ENCODE peak calls at places on chromosomes 7 and 10, in six cellular contexts. N is body of pancreas; V is fibroblast of the conjunctiva; S is activated naive CD4-positive, alpha-beta T cell treated with Interleukin-2 at 50 U/mL for 16 hours; H is CD4-positive, alpha-beta T cell; R is RPMI7951. Y is an unnamed sample.

GRCh38 chr10:62818426-62819011 is 2.4 kb upstream of the EGR2 start:
- DNase-seq in N (no peak), R (peak), S (peak), H (no peak), V (no peak), Y (no peak)

GRCh38 chr7:7157177-7157886 is 25.0 kb upstream of the C1GALT1 start:
- DNase-seq in R (peak), H (peak), V (peak), N (no peak), S (peak), Y (no peak)

GRCh38 chr10:72784551-72785421 is 92.8 kb downstream of the MCU start:
- DNase-seq in H (no peak), N (peak), R (peak), S (no peak), V (peak), Y (no peak)

GRCh38 chr7:44134943-44135628 is 6.0 kb downstream of the MYL7 start:
- DNase-seq in R (no peak), V (no peak), H (no peak), N (no peak), S (no peak), Y (no peak)

GRCh38 chr10:44820094-44820493 is 91.0 kb upstream of the TMEM72 start:
- DNase-seq in R (no peak), V (no peak), N (no peak), H (no peak), S (no peak), Y (no peak)

GRCh38 chr7:87645446-87645845 is 17.2 kb downstream of the RUNDC3B start:
- DNase-seq in S (no peak), H (no peak), R (no peak), V (no peak), N (no peak), Y (no peak)

GRCh38 chr7:55158983-55159382 is 140.2 kb downstream of the EGFR start:
- DNase-seq in N (no peak), S (no peak), R (no peak), V (no peak), H (no peak), Y (no peak)

GRCh38 chr7:107816053-107816566 is 13.1 kb upstream of the SLC26A3 start:
- DNase-seq in H (no peak), V (peak), S (no peak), R (no peak), N (no peak), Y (no peak)

GRCh38 chr7:17099083-17099973 is 199.1 kb upstream of the AHR start:
- DNase-seq in S (no peak), N (peak), R (peak), H (no peak), V (peak), Y (peak)

GRCh38 chr10:4170181-4170580 is 385.2 kb upstream of the KLF6 start:
- DNase-seq in V (no peak), N (no peak), R (no peak), H (no peak), S (no peak), Y (no peak)

GRCh38 chr7:103990991-103991390 is 1.5 kb upstream of the RELN start:
- DNase-seq in N (no peak), R (no peak), S (no peak), V (no peak), H (no peak), Y (no peak)

GRCh38 chr10:34739915-34740314 is 75.2 kb downstream of the PARD3 start:
- DNase-seq in R (peak), V (peak), S (no peak), N (peak), H (no peak), Y (peak)

GRCh38 chr7:93178213-93178612 is 30.0 kb upstream of the SAMD9L start:
- DNase-seq in H (no peak), R (peak), N (no peak), S (no peak), V (no peak), Y (peak)

GRCh38 chr7:30028749-30029635 is 780 bp downstream of the PLEKHA8 start:
- DNase-seq in V (no peak), R (peak), S (no peak), N (no peak), H (no peak), Y (peak)

GRCh38 chr10:95820363-95820762 is 64.4 kb downstream of the ENTPD1 start:
- DNase-seq in S (no peak), H (no peak), V (no peak), R (no peak), N (no peak), Y (no peak)

GRCh38 chr7:11539853-11540252 is 292.1 kb downstream of the THSD7A start:
- DNase-seq in H (no peak), N (no peak), R (no peak), S (no peak), V (no peak), Y (no peak)

GRCh38 chr7:4084271-4084670 is 597.8 kb upstream of the FOXK1 start:
- DNase-seq in S (no peak), V (no peak), H (no peak), R (no peak), N (no peak), Y (no peak)

GRCh38 chr7:33921216-33921938 is 16.0 kb downstream of the BMPER start:
- DNase-seq in N (no peak), H (no peak), R (peak), S (no peak), V (no peak), Y (no peak)

GRCh38 chr10:129501652-129502436 is 34.8 kb downstream of the MGMT start:
- DNase-seq in N (no peak), R (no peak), V (no peak), H (no peak), S (no peak), Y (peak)

GRCh38 chr7:106485031-106485551 is 175.9 kb downstream of the CCDC71L start:
- DNase-seq in R (peak), N (no peak), S (peak), H (no peak), V (peak), Y (no peak)

GRCh38 chr10:88731296-88731695 is 25.2 kb downstream of the LIPK start:
- DNase-seq in N (no peak), S (no peak), R (no peak), V (no peak), H (no peak), Y (peak)

Y was measured in small intestine.